ENCODE peak calls at places on chromosome 10, in five cellular contexts. One of them, this sample, is unnamed.

GRCh38 chr10:28326516-28327493 is 23.9 kb upstream of the MPP7 start:
- DNase-seq in lower lobe of right lung: peak
- DNase-seq in left kidney: peak
- DNase-seq in HuH-7.5: no peak
- DNase-seq in Right ventricle myocardium superior: peak
- DNase-seq in this sample: no peak

GRCh38 chr10:90138844-90139243 is 437.5 kb downstream of the KIF20B start:
- DNase-seq in left kidney: no peak
- DNase-seq in HuH-7.5: no peak
- DNase-seq in lower lobe of right lung: no peak
- DNase-seq in Right ventricle myocardium superior: no peak
- DNase-seq in this sample: no peak

GRCh38 chr10:107790271-107790670 is 625.8 kb upstream of the SORCS1 start:
- DNase-seq in lower lobe of right lung: no peak
- DNase-seq in HuH-7.5: no peak
- DNase-seq in Right ventricle myocardium superior: no peak
- DNase-seq in left kidney: no peak
- DNase-seq in this sample: no peak

GRCh38 chr10:5659702-5660528 is 6.5 kb downstream of the ASB13 start:
- DNase-seq in Right ventricle myocardium superior: peak
- DNase-seq in HuH-7.5: peak
- DNase-seq in lower lobe of right lung: peak
- DNase-seq in left kidney: no peak
- DNase-seq in this sample: no peak

GRCh38 chr10:61376908-61377368 is 76.2 kb downstream of the TMEM26 start:
- DNase-seq in lower lobe of right lung: peak
- DNase-seq in HuH-7.5: no peak
- DNase-seq in left kidney: no peak
- DNase-seq in Right ventricle myocardium superior: no peak
- DNase-seq in this sample: no peak

GRCh38 chr10:60299961-60300883 is 89.5 kb downstream of the ANK3 start:
- DNase-seq in Right ventricle myocardium superior: no peak
- DNase-seq in lower lobe of right lung: no peak
- DNase-seq in left kidney: no peak
- DNase-seq in HuH-7.5: no peak
- DNase-seq in this sample: no peak

GRCh38 chr10:113297226-113297625 is 255.6 kb upstream of the HABP2 start:
- DNase-seq in lower lobe of right lung: no peak
- DNase-seq in left kidney: no peak
- DNase-seq in HuH-7.5: no peak
- DNase-seq in Right ventricle myocardium superior: no peak
- DNase-seq in this sample: no peak

GRCh38 chr10:17888189-17888588 is 63.5 kb upstream of the SLC39A12 start:
- DNase-seq in HuH-7.5: no peak
- DNase-seq in Right ventricle myocardium superior: no peak
- DNase-seq in left kidney: no peak
- DNase-seq in lower lobe of right lung: no peak
- DNase-seq in this sample: no peak

GRCh38 chr10:97207131-97207530 is 21.4 kb upstream of the SLIT1 start:
- DNase-seq in Right ventricle myocardium superior: no peak
- DNase-seq in left kidney: no peak
- DNase-seq in HuH-7.5: no peak
- DNase-seq in lower lobe of right lung: no peak
- DNase-seq in this sample: no peak

GRCh38 chr10:22854935-22855421 is 72.9 kb upstream of the ARMC3 start:
- DNase-seq in left kidney: no peak
- DNase-seq in HuH-7.5: no peak
- DNase-seq in Right ventricle myocardium superior: no peak
- DNase-seq in lower lobe of right lung: no peak
- DNase-seq in this sample: no peak

GRCh38 chr10:1020460-1020859 is 5.2 kb downstream of the IDI2 start:
- DNase-seq in left kidney: no peak
- DNase-seq in Right ventricle myocardium superior: no peak
- DNase-seq in lower lobe of right lung: no peak
- DNase-seq in HuH-7.5: no peak
- DNase-seq in this sample: no peak

GRCh38 chr10:88008866-88009470 is 145.5 kb downstream of the PTEN start:
- DNase-seq in HuH-7.5: no peak
- DNase-seq in Right ventricle myocardium superior: no peak
- DNase-seq in left kidney: no peak
- DNase-seq in lower lobe of right lung: no peak
- DNase-seq in this sample: no peak

GRCh38 chr10:70715853-70716795 is 43.8 kb downstream of the ADAMTS14 start:
- DNase-seq in left kidney: no peak
- DNase-seq in HuH-7.5: no peak
- DNase-seq in Right ventricle myocardium superior: no peak
- DNase-seq in lower lobe of right lung: no peak
- DNase-seq in this sample: peak

GRCh38 chr10:120732643-120733313 is 118.4 kb upstream of the WDR11 start:
- DNase-seq in Right ventricle myocardium superior: no peak
- DNase-seq in lower lobe of right lung: no peak
- DNase-seq in left kidney: peak
- DNase-seq in HuH-7.5: no peak
- DNase-seq in this sample: no peak

GRCh38 chr10:1368772-1369171 is 312.6 kb downstream of the WDR37 start:
- DNase-seq in lower lobe of right lung: no peak
- DNase-seq in left kidney: peak
- DNase-seq in HuH-7.5: peak
- DNase-seq in Right ventricle myocardium superior: no peak
- DNase-seq in this sample: no peak

GRCh38 chr10:47175181-47176080 is 124.6 kb upstream of the GDF10 start:
- DNase-seq in HuH-7.5: no peak
- DNase-seq in Right ventricle myocardium superior: no peak
- DNase-seq in lower lobe of right lung: no peak
- DNase-seq in left kidney: peak
- DNase-seq in this sample: no peak

GRCh38 chr10:73060738-73061635 is 35.7 kb downstream of the P4HA1 start:
- DNase-seq in lower lobe of right lung: no peak
- DNase-seq in Right ventricle myocardium superior: no peak
- DNase-seq in left kidney: peak
- DNase-seq in HuH-7.5: peak
- DNase-seq in this sample: peak

GRCh38 chr10:4351723-4352565 is 474.1 kb upstream of the AKR1E2 start:
- DNase-seq in lower lobe of right lung: no peak
- DNase-seq in HuH-7.5: no peak
- DNase-seq in left kidney: no peak
- DNase-seq in Right ventricle myocardium superior: no peak
- DNase-seq in this sample: no peak

GRCh38 chr10:124105594-124105993 is 12.2 kb upstream of the CHST15 start:
- DNase-seq in Right ventricle myocardium superior: no peak
- DNase-seq in lower lobe of right lung: no peak
- DNase-seq in left kidney: no peak
- DNase-seq in HuH-7.5: no peak
- DNase-seq in this sample: no peak

GRCh38 chr10:51124852-51125251 is 50.6 kb downstream of the PRKG1 start:
- DNase-seq in lower lobe of right lung: no peak
- DNase-seq in left kidney: no peak
- DNase-seq in Right ventricle myocardium superior: no peak
- DNase-seq in HuH-7.5: no peak
- DNase-seq in this sample: no peak

GRCh38 chr10:125694874-125695273 is 11.9 kb upstream of the TEX36 start:
- DNase-seq in left kidney: no peak
- DNase-seq in lower lobe of right lung: no peak
- DNase-seq in Right ventricle myocardium superior: no peak
- DNase-seq in HuH-7.5: no peak
- DNase-seq in this sample: no peak

GRCh38 chr10:62057359-62057758 is 155.9 kb downstream of the ARID5B start:
- DNase-seq in Right ventricle myocardium superior: no peak
- DNase-seq in left kidney: no peak
- DNase-seq in lower lobe of right lung: no peak
- DNase-seq in HuH-7.5: no peak
- DNase-seq in this sample: no peak

GRCh38 chr10:17454181-17454800 is at the start of gene ST8SIA6:
- DNase-seq in left kidney: peak
- DNase-seq in lower lobe of right lung: peak
- DNase-seq in Right ventricle myocardium superior: peak
- DNase-seq in HuH-7.5: peak
- DNase-seq in this sample: no peak

GRCh38 chr10:72218329-72218728 is 2.3 kb upstream of the ASCC1 start:
- DNase-seq in HuH-7.5: no peak
- DNase-seq in Right ventricle myocardium superior: no peak
- DNase-seq in lower lobe of right lung: no peak
- DNase-seq in left kidney: no peak
- DNase-seq in this sample: no peak

GRCh38 chr10:71423936-71424335 is 27.2 kb downstream of the CDH23 start:
- DNase-seq in left kidney: no peak
- DNase-seq in lower lobe of right lung: no peak
- DNase-seq in HuH-7.5: no peak
- DNase-seq in Right ventricle myocardium superior: no peak
- DNase-seq in this sample: no peak

GRCh38 chr10:13121500-13121854 is 21.5 kb downstream of the OPTN start:
- DNase-seq in Right ventricle myocardium superior: no peak
- DNase-seq in lower lobe of right lung: no peak
- DNase-seq in HuH-7.5: no peak
- DNase-seq in left kidney: no peak
- DNase-seq in this sample: no peak

GRCh38 chr10:93071674-93072224 is 1.9 kb upstream of the CYP26A1 start:
- DNase-seq in HuH-7.5: peak
- DNase-seq in lower lobe of right lung: peak
- DNase-seq in Right ventricle myocardium superior: no peak
- DNase-seq in left kidney: peak
- DNase-seq in this sample: no peak

GRCh38 chr10:46270086-46270811 is 16.5 kb upstream of the ANTXRL start:
- DNase-seq in left kidney: no peak
- DNase-seq in HuH-7.5: no peak
- DNase-seq in Right ventricle myocardium superior: no peak
- DNase-seq in lower lobe of right lung: no peak
- DNase-seq in this sample: no peak

GRCh38 chr10:28875535-28876208 is 198.4 kb downstream of the BAMBI start:
- DNase-seq in lower lobe of right lung: no peak
- DNase-seq in HuH-7.5: no peak
- DNase-seq in left kidney: peak
- DNase-seq in Right ventricle myocardium superior: no peak
- DNase-seq in this sample: no peak

GRCh38 chr10:30788307-30788706 is 158.8 kb upstream of the LYZL2 start:
- DNase-seq in left kidney: no peak
- DNase-seq in HuH-7.5: no peak
- DNase-seq in Right ventricle myocardium superior: no peak
- DNase-seq in lower lobe of right lung: no peak
- DNase-seq in this sample: no peak

GRCh38 chr10:70809726-70810125 is 6.0 kb upstream of the SGPL1 start:
- DNase-seq in Right ventricle myocardium superior: no peak
- DNase-seq in lower lobe of right lung: no peak
- DNase-seq in left kidney: no peak
- DNase-seq in HuH-7.5: no peak
- DNase-seq in this sample: no peak

GRCh38 chr10:90450797-90451196 is 407.0 kb downstream of the HTR7 start:
- DNase-seq in Right ventricle myocardium superior: no peak
- DNase-seq in lower lobe of right lung: no peak
- DNase-seq in HuH-7.5: no peak
- DNase-seq in left kidney: no peak
- DNase-seq in this sample: no peak

GRCh38 chr10:30701471-30702173 is 72.1 kb upstream of the LYZL2 start:
- DNase-seq in Right ventricle myocardium superior: peak
- DNase-seq in left kidney: peak
- DNase-seq in HuH-7.5: no peak
- DNase-seq in lower lobe of right lung: no peak
- DNase-seq in this sample: no peak

GRCh38 chr10:73905256-73906018 is 5.5 kb upstream of the PLAU start:
- DNase-seq in left kidney: no peak
- DNase-seq in lower lobe of right lung: no peak
- DNase-seq in HuH-7.5: no peak
- DNase-seq in Right ventricle myocardium superior: no peak
- DNase-seq in this sample: peak

GRCh38 chr10:130495891-130496642 is 359.9 kb downstream of the GLRX3 start:
- DNase-seq in left kidney: no peak
- DNase-seq in lower lobe of right lung: no peak
- DNase-seq in HuH-7.5: no peak
- DNase-seq in Right ventricle myocardium superior: no peak
- DNase-seq in this sample: no peak

GRCh38 chr10:11638055-11638698 is 26.7 kb upstream of the USP6NL start:
- DNase-seq in lower lobe of right lung: no peak
- DNase-seq in Right ventricle myocardium superior: no peak
- DNase-seq in HuH-7.5: no peak
- DNase-seq in left kidney: no peak
- DNase-seq in this sample: no peak

GRCh38 chr10:14016011-14016536 is 314.6 kb downstream of the FRMD4A start:
- DNase-seq in left kidney: peak
- DNase-seq in Right ventricle myocardium superior: peak
- DNase-seq in HuH-7.5: no peak
- DNase-seq in lower lobe of right lung: peak
- DNase-seq in this sample: no peak

GRCh38 chr10:71545001-71545400 is 148.3 kb downstream of the CDH23 start:
- DNase-seq in HuH-7.5: no peak
- DNase-seq in Right ventricle myocardium superior: no peak
- DNase-seq in lower lobe of right lung: no peak
- DNase-seq in left kidney: peak
- DNase-seq in this sample: no peak

GRCh38 chr10:124001391-124002260 is 91.8 kb downstream of the CHST15 start:
- DNase-seq in Right ventricle myocardium superior: no peak
- DNase-seq in HuH-7.5: no peak
- DNase-seq in lower lobe of right lung: peak
- DNase-seq in left kidney: no peak
- DNase-seq in this sample: no peak

GRCh38 chr10:115093776-115094361 is 704 bp downstream of the ATRNL1 start:
- DNase-seq in lower lobe of right lung: no peak
- DNase-seq in Right ventricle myocardium superior: no peak
- DNase-seq in left kidney: peak
- DNase-seq in HuH-7.5: peak
- DNase-seq in this sample: no peak

This sample was measured in COR-L47.